ENCODE peak calls at places on chromosomes 2 and 18, in five cellular contexts. Y is brain microvascular endothelial cell, N is IMR-90, O is GM23338, L is heart left ventricle. A is an unnamed sample.

GRCh38 chr2:199458017-199458805 is 472 bp upstream of the SATB2 start:
- DNase-seq in O (peak), L (peak), N (no peak), Y (no peak), A (peak)

GRCh38 chr2:207073791-207074678 is 91.7 kb downstream of the KLF7 start:
- DNase-seq in L (no peak), O (peak), N (peak), Y (no peak), A (peak)

GRCh38 chr2:199757466-199757865 is 93.5 kb downstream of the FTCDNL1 start:
- DNase-seq in L (peak), O (no peak), N (no peak), Y (no peak), A (no peak)

GRCh38 chr18:45761512-45762114 is 37.6 kb downstream of the SLC14A1 start:
- DNase-seq in O (no peak), L (no peak), Y (no peak), N (no peak), A (no peak)

GRCh38 chr2:188475945-188476344 is 184.3 kb downstream of the GULP1 start:
- DNase-seq in Y (peak), L (no peak), N (peak), O (no peak), A (no peak)

GRCh38 chr2:9178110-9178904 is 28.3 kb upstream of the ASAP2 start:
- DNase-seq in L (no peak), O (peak), N (no peak), Y (peak), A (no peak)

GRCh38 chr2:24830351-24830750 is 37.1 kb downstream of the CENPO start:
- DNase-seq in Y (no peak), O (peak), L (no peak), N (peak), A (no peak)

GRCh38 chr2:216328347-216328746 is 43.9 kb downstream of the MARCHF4 start:
- DNase-seq in Y (peak), L (no peak), N (no peak), O (peak), A (no peak)

GRCh38 chr18:1914489-1914888 is 656.8 kb downstream of the METTL4 start:
- DNase-seq in O (peak), Y (no peak), N (no peak), L (no peak), A (no peak)

GRCh38 chr2:109439897-109440506 is 173.8 kb downstream of the SEPTIN10 start:
- DNase-seq in L (no peak), O (no peak), N (no peak), Y (no peak), A (no peak)

GRCh38 chr2:216773072-216773471 is 77.7 kb upstream of the IGFBP5 start:
- DNase-seq in O (no peak), L (peak), Y (no peak), N (no peak), A (no peak)

GRCh38 chr18:8601277-8602032 is 7.8 kb upstream of the RAB12 start:
- DNase-seq in O (no peak), N (no peak), L (no peak), Y (no peak), A (no peak)

GRCh38 chr2:70124983-70125480 is 37.8 kb downstream of the PCBP1 start:
- DNase-seq in O (peak), Y (no peak), N (peak), L (peak), A (peak)

GRCh38 chr18:56977284-56977683 is 169.6 kb upstream of the BOD1L2 start:
- DNase-seq in N (no peak), L (no peak), O (no peak), Y (no peak), A (no peak)

GRCh38 chr2:27086722-27087446 is at the start of gene KHK:
- DNase-seq in Y (no peak), N (no peak), O (peak), L (peak), A (no peak)

GRCh38 chr2:71417300-71418202 is 35.8 kb upstream of the DYSF start:
- DNase-seq in L (no peak), O (peak), Y (no peak), N (no peak), A (peak)

GRCh38 chr2:67240507-67240906 is 156.6 kb upstream of the ETAA1 start:
- DNase-seq in Y (peak), L (no peak), N (peak), O (no peak), A (no peak)

GRCh38 chr2:219405958-219406860 is 12.0 kb upstream of the DES start:
- DNase-seq in N (no peak), L (no peak), O (no peak), Y (no peak), A (no peak)

GRCh38 chr2:100786297-100786658 is 33.7 kb upstream of the NPAS2 start:
- DNase-seq in Y (peak), O (no peak), L (peak), N (peak), A (no peak)

GRCh38 chr2:176114930-176115625 is 1.5 kb upstream of the HOXD10 start:
- DNase-seq in Y (no peak), O (no peak), N (no peak), L (no peak), A (no peak)

GRCh38 chr2:8514748-8515389 is 167.0 kb upstream of the ID2 start:
- DNase-seq in L (no peak), N (no peak), Y (no peak), O (no peak), A (peak)

GRCh38 chr18:9991021-9992000 is 77.5 kb downstream of the VAPA start:
- DNase-seq in L (no peak), Y (no peak), O (no peak), N (no peak), A (no peak)

GRCh38 chr2:112791693-112792230 is 7.5 kb upstream of the IL1A start:
- DNase-seq in N (no peak), Y (no peak), L (no peak), O (no peak), A (no peak)

GRCh38 chr18:48663931-48664847 is 125.4 kb downstream of the CTIF start:
- DNase-seq in L (peak), N (peak), O (peak), Y (no peak), A (peak)

GRCh38 chr18:58386780-58387179 is 242.1 kb downstream of the ALPK2 start:
- DNase-seq in Y (no peak), N (no peak), L (no peak), O (no peak), A (no peak)

GRCh38 chr2:127293386-127293757 is 572 bp downstream of the ERCC3 start:
- DNase-seq in Y (no peak), N (no peak), L (no peak), O (peak), A (no peak)
- H3K27ac ChIP-seq in Y (no peak), N (peak), L (peak), O (peak), A (peak)

GRCh38 chr2:78601113-78601512 is 424.4 kb upstream of the REG3G start:
- DNase-seq in L (no peak), N (no peak), O (no peak), Y (no peak), A (no peak)

GRCh38 chr2:78606895-78607294 is 418.6 kb upstream of the REG3G start:
- DNase-seq in L (no peak), N (no peak), Y (no peak), O (no peak), A (no peak)

GRCh38 chr2:78602862-78603261 is 422.6 kb upstream of the REG3G start:
- DNase-seq in L (no peak), N (no peak), O (no peak), Y (no peak), A (no peak)
- H3K27ac ChIP-seq in L (no peak), N (no peak), O (no peak), Y (no peak), A (no peak)

DNA sequence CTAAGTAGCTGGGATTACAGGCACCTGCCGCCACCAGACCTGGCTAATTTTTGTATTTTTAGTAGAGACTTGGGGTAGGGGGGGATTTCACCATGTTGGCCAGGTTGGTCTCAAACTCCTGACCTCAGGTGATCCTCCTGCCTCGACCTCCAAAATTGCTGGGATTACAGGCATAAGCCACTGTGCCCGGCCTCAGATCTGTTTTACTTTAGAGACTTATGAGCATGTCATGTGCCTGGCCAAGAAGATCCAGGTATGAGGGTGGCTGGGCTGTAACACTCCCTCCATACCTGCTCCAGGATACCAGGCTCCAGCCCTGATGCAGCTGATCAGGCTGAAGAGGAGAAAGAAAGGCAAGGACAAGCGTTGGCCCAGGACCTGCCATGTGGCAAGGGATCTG is 125.0 kb downstream of the LPIN1 start:
- DNase-seq in O (no peak), L (no peak), N (no peak), Y (no peak), A (no peak)
- H3K27ac ChIP-seq in O (no peak), L (no peak), N (no peak), Y (no peak), A (no peak)

DNA sequence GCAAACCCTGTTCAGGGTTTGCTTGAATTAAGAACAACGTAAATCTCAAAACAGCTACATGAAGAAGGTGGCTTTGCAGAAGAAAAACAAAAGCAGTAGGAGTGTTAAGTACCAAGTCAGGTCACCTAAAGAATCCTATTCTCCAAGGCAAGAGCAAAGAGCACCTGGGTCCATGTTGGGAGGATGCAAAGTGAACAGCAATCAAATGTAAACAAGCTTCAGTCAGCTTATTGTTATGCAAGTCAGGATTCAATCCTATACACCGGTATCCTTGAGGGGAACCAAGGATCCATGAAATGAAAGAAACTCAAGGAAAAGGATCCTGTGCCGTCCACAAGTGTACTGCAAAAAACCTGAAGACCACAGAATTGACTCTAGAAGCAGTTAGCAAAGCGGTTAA is 261.0 kb upstream of the DDX18 start:
- DNase-seq in O (peak), N (no peak), L (no peak), Y (no peak), A (no peak)
- H3K27ac ChIP-seq in O (peak), N (no peak), L (no peak), Y (no peak), A (no peak)

GRCh38 chr2:97731274-97732050 is 18.1 kb downstream of the ZAP70 start:
- DNase-seq in O (no peak), Y (no peak), N (no peak), L (peak), A (no peak)
- H3K27ac ChIP-seq in O (no peak), Y (no peak), N (no peak), L (no peak), A (no peak)

DNA sequence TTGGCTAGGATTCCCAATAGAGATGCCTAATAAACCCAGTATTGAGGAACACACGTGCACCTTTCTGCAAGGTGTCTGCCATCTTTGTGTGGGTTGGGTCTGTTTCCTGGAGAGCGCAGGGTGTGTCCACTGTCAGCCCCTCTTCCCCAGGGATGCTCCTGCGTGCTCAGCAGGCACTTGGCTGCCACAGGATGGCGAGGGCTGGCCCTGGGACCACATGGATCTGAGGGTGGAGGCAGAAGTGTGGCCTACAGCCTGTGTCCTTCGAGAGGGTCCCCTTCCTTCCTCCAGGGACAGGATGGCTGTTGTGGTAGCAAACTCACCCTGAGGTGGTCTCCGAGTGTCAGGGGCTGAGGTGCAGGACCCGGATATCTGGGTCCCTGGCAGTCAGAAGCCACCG is 78.0 kb upstream of the PXDN start:
- DNase-seq in L (no peak), Y (no peak), N (no peak), O (no peak), A (no peak)
- H3K27ac ChIP-seq in L (no peak), Y (no peak), N (no peak), O (no peak), A (no peak)

A was measured in CD4-positive, alpha-beta memory T cell.